ENCODE peak calls at places on chromosomes 6 and 20, in five cellular contexts. Q, F, C, E and Y are unnamed samples.

GRCh38 chr6:125307964-125308615 is 6.3 kb upstream of the HDDC2 start:
- DNase-seq in Q (no peak), F (no peak), C (no peak), E (peak; percentile 53), Y (no peak)

GRCh38 chr6:156778615-156779205 is 1.5 kb downstream of the ARID1B start:
- DNase-seq in Q (peak; percentile 37), F (no peak), C (no peak), E (no peak), Y (peak; percentile 45)

GRCh38 chr20:39016496-39016895 is 54.4 kb downstream of the DHX35 start:
- DNase-seq in Q (no peak), F (no peak), C (no peak), E (no peak), Y (no peak)

GRCh38 chr6:101747711-101748110 is 354.2 kb downstream of the GRIK2 start:
- DNase-seq in Q (no peak), F (no peak), C (no peak), E (no peak), Y (no peak)

GRCh38 chr20:50146214-50146613 is 7.3 kb downstream of the PEDS1 start:
- DNase-seq in Q (no peak), F (no peak), C (no peak), E (no peak), Y (no peak)

GRCh38 chr6:16761469-16762264 is 407 bp upstream of the ATXN1 start:
- DNase-seq in Q (peak; percentile 77), F (peak; percentile 24), C (peak; percentile 76), E (peak; percentile 68), Y (peak; percentile 74)

GRCh38 chr6:157089258-157089657 is 234.1 kb downstream of the TMEM242 start:
- DNase-seq in Q (no peak), F (no peak), C (peak; percentile 66), E (peak; percentile 60), Y (peak; percentile 60)

GRCh38 chr6:99613398-99613704 is 6.7 kb downstream of the PRDM13 start:
- DNase-seq in Q (no peak), F (peak; percentile 40), C (no peak), E (no peak), Y (peak; percentile 82)

GRCh38 chr6:3377536-3378397 is 79.1 kb downstream of the SLC22A23 start:
- DNase-seq in Q (no peak), F (no peak), C (no peak), E (no peak), Y (no peak)

GRCh38 chr6:46876126-46876525 is 45.6 kb downstream of the ADGRF5 start:
- DNase-seq in Q (no peak), F (no peak), C (no peak), E (peak; percentile 88), Y (peak; percentile 66)